ENCODE peak calls at places on chromosomes 2 and 18, in four cellular contexts. C is GM23338, V is A549, Y is Panc1. R is an unnamed sample.

GRCh38 chr2:2801458-2801857 is 470.4 kb upstream of the MYT1L start:
- DNase-seq in Y (no peak), C (no peak), V (no peak), R (no peak)

GRCh38 chr18:25283769-25284168 is 68.2 kb downstream of the ZNF521 start:
- DNase-seq in Y (no peak), V (no peak), C (no peak), R (no peak)

GRCh38 chr2:128769457-128770142 is 450.9 kb upstream of the HS6ST1 start:
- DNase-seq in C (no peak), Y (no peak), V (no peak), R (no peak)

GRCh38 chr2:175218551-175218950 is 37.0 kb upstream of the ATP5MC3 start:
- DNase-seq in Y (no peak), V (no peak), C (no peak), R (no peak)

GRCh38 chr18:10060469-10060782 is 146.6 kb downstream of the VAPA start:
- DNase-seq in V (no peak), Y (no peak), C (no peak), R (no peak)

GRCh38 chr18:75223687-75224347 is 13.2 kb downstream of the TSHZ1 start:
- DNase-seq in V (no peak), C (no peak), Y (no peak), R (peak)

GRCh38 chr2:45117383-45117782 is 108.1 kb upstream of the SIX2 start:
- DNase-seq in Y (no peak), C (no peak), V (no peak), R (no peak)

GRCh38 chr18:395481-396250 is 104.8 kb downstream of the COLEC12 start:
- DNase-seq in Y (no peak), C (no peak), V (no peak), R (no peak)

GRCh38 chr2:16429431-16429830 is 236.2 kb downstream of the CYRIA start:
- DNase-seq in Y (no peak), C (peak), V (no peak), R (no peak)

GRCh38 chr2:197360744-197361156 is 50.2 kb upstream of the ANKRD44 start:
- DNase-seq in V (no peak), C (no peak), Y (no peak), R (no peak)

GRCh38 chr2:44016282-44016681 is 20.5 kb upstream of the LRPPRC start:
- DNase-seq in C (peak), Y (no peak), V (no peak), R (peak)

GRCh38 chr18:9612215-9612830 is 2.0 kb downstream of the PPP4R1 start:
- DNase-seq in C (peak), Y (no peak), V (peak), R (peak)

GRCh38 chr2:135641156-135642068 is 100.2 kb upstream of the UBXN4 start:
- DNase-seq in V (no peak), C (no peak), Y (no peak), R (no peak)

GRCh38 chr2:134508396-134508795 is 210.4 kb downstream of the TMEM163 start:
- DNase-seq in C (no peak), Y (no peak), V (no peak), R (no peak)

GRCh38 chr18:76721207-76721996 is 101.0 kb upstream of the ZNF236 start:
- DNase-seq in Y (no peak), V (no peak), C (no peak), R (no peak)

GRCh38 chr2:21754164-21754788 is 630.5 kb downstream of the TDRD15 start:
- DNase-seq in Y (no peak), V (no peak), C (peak), R (no peak)

GRCh38 chr2:223247136-223247535 is 195.1 kb downstream of the KCNE4 start:
- DNase-seq in C (peak), Y (no peak), V (no peak), R (peak)

GRCh38 chr2:26768759-26769500 is 4.8 kb downstream of the SLC35F6 start:
- DNase-seq in V (peak), Y (no peak), C (no peak), R (peak)

GRCh38 chr2:118769707-118770400 is 77.6 kb downstream of the EN1 start:
- DNase-seq in C (no peak), Y (no peak), V (no peak), R (no peak)

GRCh38 chr2:17190527-17190926 is 327.7 kb downstream of the RAD51AP2 start:
- DNase-seq in C (peak), V (no peak), Y (no peak), R (no peak)

GRCh38 chr18:67266591-67267237 is 249.8 kb downstream of the DSEL start:
- DNase-seq in C (peak), V (no peak), Y (no peak), R (no peak)

GRCh38 chr2:43121915-43122314 is 104.5 kb downstream of the ZFP36L2 start:
- DNase-seq in Y (no peak), C (no peak), V (no peak), R (no peak)

GRCh38 chr2:188170356-188170755 is 121.3 kb upstream of the GULP1 start:
- DNase-seq in V (no peak), C (no peak), Y (no peak), R (no peak)

GRCh38 chr2:240995041-240995960 is 3.1 kb upstream of the SNED1 start:
- DNase-seq in C (no peak), Y (no peak), V (no peak), R (no peak)

GRCh38 chr2:10449481-10449831 is 1.3 kb upstream of the ODC1 start:
- DNase-seq in Y (no peak), V (no peak), C (no peak), R (no peak)

GRCh38 chr2:184560603-184561002 is 37.7 kb upstream of the ZNF804A start:
- DNase-seq in V (no peak), Y (no peak), C (no peak), R (no peak)

GRCh38 chr2:28025116-28025515 is 134.6 kb downstream of the BABAM2 start:
- DNase-seq in C (no peak), Y (no peak), V (no peak), R (no peak)

GRCh38 chr2:202102425-202103005 is 29.5 kb downstream of the KIAA2012 start:
- DNase-seq in V (no peak), Y (no peak), C (no peak), R (no peak)

GRCh38 chr2:231361701-231362588 is 33.6 kb upstream of the B3GNT7 start:
- DNase-seq in Y (no peak), V (no peak), C (no peak), R (peak)

GRCh38 chr18:3074094-3074493 is 61.1 kb upstream of the LPIN2 start:
- DNase-seq in C (no peak), Y (no peak), V (no peak), R (peak)

GRCh38 chr2:238875161-238875530 is 27.3 kb downstream of the TWIST2 start:
- DNase-seq in V (no peak), Y (no peak), C (no peak), R (no peak)

GRCh38 chr2:159082119-159082518 is 113.7 kb downstream of the TANC1 start:
- DNase-seq in Y (no peak), C (no peak), V (no peak), R (no peak)

GRCh38 chr2:223995569-223995968 is 38.3 kb downstream of the MRPL44 start:
- DNase-seq in C (no peak), V (no peak), Y (no peak), R (no peak)

GRCh38 chr2:29104589-29105164 is 10.5 kb upstream of the CLIP4 start:
- DNase-seq in Y (no peak), V (no peak), C (no peak), R (no peak)
- H3K27ac ChIP-seq in Y (peak), V (no peak), C (no peak), R (no peak)

DNA sequence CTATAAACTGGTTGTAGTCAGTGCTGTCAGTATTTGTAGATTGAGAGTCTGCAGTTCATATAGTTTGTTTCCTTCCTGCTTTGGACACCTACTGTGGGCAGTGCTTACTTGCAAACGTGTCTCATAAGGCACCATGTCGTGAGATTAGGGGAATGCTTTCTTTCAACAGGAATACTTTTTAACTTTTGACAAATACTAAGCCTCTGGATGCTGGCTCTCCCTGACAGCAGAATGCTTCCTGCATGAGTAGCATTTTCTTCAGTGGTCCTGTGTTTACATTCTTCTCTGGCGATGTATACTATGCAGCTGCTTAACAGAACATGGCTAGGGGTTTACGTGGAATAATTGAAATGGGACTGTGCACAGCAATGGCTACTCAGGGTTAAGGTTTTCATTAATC is 807.5 kb downstream of the MBD2 start:
- DNase-seq in Y (no peak), V (no peak), C (no peak), R (no peak)
- TF ChIP-seq CTCF in Y (no peak), V (no peak), C (no peak), R (no peak)

DNA sequence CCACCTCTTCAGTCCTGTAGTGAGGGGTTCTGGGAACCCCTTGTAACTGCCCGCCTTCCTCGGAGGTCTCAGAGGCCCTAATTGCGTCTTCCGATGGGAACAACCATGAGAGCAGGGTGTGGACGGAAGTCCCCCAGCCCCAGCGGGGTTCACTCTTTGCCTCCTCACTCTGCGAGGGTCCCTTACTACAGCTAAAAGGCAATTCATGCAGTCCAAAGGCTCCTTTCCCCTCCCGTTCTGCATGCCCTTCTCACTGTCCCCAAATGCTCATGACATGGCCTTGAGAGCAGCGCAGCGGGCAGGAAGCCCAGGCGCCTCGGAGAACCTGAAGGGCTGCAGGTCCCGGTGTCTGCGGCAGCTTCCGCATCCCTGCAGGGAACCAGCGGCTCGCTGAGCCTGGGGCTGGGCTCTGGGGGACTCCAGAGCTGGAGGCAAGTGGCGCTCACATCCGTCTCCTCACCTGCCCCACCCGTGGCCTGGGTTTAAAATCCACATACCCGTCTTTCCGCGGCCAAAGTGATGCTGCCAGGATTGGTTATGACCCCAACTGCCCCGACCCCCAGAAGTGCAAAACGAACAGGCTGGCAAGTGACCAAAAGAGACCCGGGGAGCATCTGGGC is 534 bp upstream of the CIDEA start:
- DNase-seq in C (peak), V (no peak), Y (no peak), R (no peak)
- TF ChIP-seq REST in C (no peak), V (no peak), Y (no peak), R (no peak)

GRCh38 chr2:219524817-219525216 is 10.5 kb downstream of the ASIC4 start:
- DNase-seq in Y (no peak), V (no peak), C (no peak), R (no peak)

GRCh38 chr2:219523031-219523671 is 8.9 kb downstream of the ASIC4 start:
- DNase-seq in C (peak), Y (no peak), V (no peak), R (no peak)

GRCh38 chr2:219521066-219521880 is 7.0 kb downstream of the ASIC4 start:
- DNase-seq in C (peak), V (peak), Y (no peak), R (no peak)

GRCh38 chr2:219520079-219520478 is 5.8 kb downstream of the ASIC4 start:
- DNase-seq in C (no peak), Y (no peak), V (no peak), R (no peak)

GRCh38 chr2:219522111-219523030 is 8.1 kb downstream of the ASIC4 start:
- DNase-seq in V (no peak), Y (no peak), C (peak), R (no peak)
- H3K27ac ChIP-seq in V (no peak), Y (no peak), C (peak), R (no peak)

GRCh38 chr2:164622338-164623106 is 1.2 kb upstream of the GRB14 start:
- DNase-seq in V (no peak), C (peak), Y (no peak), R (no peak)

GRCh38 chr2:164624296-164624695 is 3.0 kb upstream of the GRB14 start:
- DNase-seq in V (no peak), Y (no peak), C (peak), R (no peak)

GRCh38 chr2:164621761-164622105 is 451 bp upstream of the GRB14 start:
- DNase-seq in C (peak), Y (no peak), V (peak), R (no peak)

GRCh38 chr2:164617466-164617865 is 3.8 kb downstream of the GRB14 start:
- DNase-seq in C (no peak), Y (no peak), V (no peak), R (no peak)

GRCh38 chr2:164620873-164621760 is at the start of gene GRB14:
- DNase-seq in V (peak), Y (no peak), C (peak), R (no peak)
- TF ChIP-seq CTCF in V (no peak), Y (no peak), C (no peak), R (no peak)

GRCh38 chr2:54329482-54330225 is 73.6 kb upstream of the TSPYL6 start:
- DNase-seq in V (peak), Y (no peak), C (no peak), R (no peak)
- TF ChIP-seq REST in V (no peak), Y (no peak), C (no peak), R (no peak)